ENCODE peak calls at places on chromosomes 12 and 14, in eight cellular contexts. S, O, R, H, D, Q, K and V are unnamed samples.

GRCh38 chr12:77124767-77125166 is 59.4 kb upstream of the E2F7 start:
- DNase-seq in S (peak; percentile 59), O (no peak), R (peak; percentile 50), H (peak; percentile 72), D (peak; percentile 34), Q (no peak), K (no peak), V (peak; percentile 15)

GRCh38 chr12:117038023-117038680 is 61.1 kb downstream of the TESC start:
- DNase-seq in S (no peak), O (no peak), R (no peak), H (no peak), D (no peak), Q (no peak), K (no peak), V (no peak)

GRCh38 chr12:88208661-88209060 is 66.6 kb downstream of the TMTC3 start:
- DNase-seq in S (no peak), O (no peak), R (no peak), H (no peak), D (no peak), Q (no peak), K (no peak), V (no peak)

GRCh38 chr14:74240794-74241610 is 1.8 kb downstream of the VSX2 start:
- DNase-seq in S (no peak), O (no peak), R (peak; percentile 46), H (no peak), D (no peak), Q (no peak), K (no peak), V (peak; percentile 87)

GRCh38 chr12:111692575-111693210 is 6.8 kb downstream of the ACAD10 start:
- DNase-seq in S (peak; percentile 13), O (no peak), R (peak; percentile 8), H (no peak), D (peak; percentile 31), Q (no peak), K (peak; percentile 52), V (peak; percentile 86)

GRCh38 chr12:67077617-67078016 is 191.5 kb upstream of the CAND1 start:
- DNase-seq in S (no peak), O (no peak), R (peak; percentile 65), H (peak; percentile 63), D (peak; percentile 69), Q (no peak), K (no peak), V (no peak)

GRCh38 chr14:94047581-94047980 is 21.4 kb downstream of the OTUB2 start:
- DNase-seq in S (no peak), O (no peak), R (no peak), H (no peak), D (no peak), Q (peak; percentile 64), K (no peak), V (no peak)

GRCh38 chr14:26841920-26842741 is 244.3 kb upstream of the NOVA1 start:
- DNase-seq in S (peak; percentile 39), O (no peak), R (peak; percentile 94), H (peak; percentile 83), D (peak; percentile 98), Q (no peak), K (no peak), V (peak; percentile 17)